ENCODE peak calls at places on chromosomes 16 and 17, in seven cellular contexts. L is left cardiac atrium, I is kidney tubule cell, D is mucosa of descending colon, W is NCI-H460, X is Calu3, C is tibial artery. E is an unnamed sample.

GRCh38 chr16:15572329-15573001 is 70.5 kb downstream of the MARF1 start:
- DNase-seq in L (no peak), I (no peak), D (no peak), W (no peak), X (no peak), C (no peak), E (peak)

GRCh38 chr17:81488276-81488860 is 24.2 kb downstream of the ACTG1 start:
- DNase-seq in L (peak), I (peak), D (peak), W (no peak), X (no peak), C (no peak), E (no peak)

GRCh38 chr16:85798901-85799496 is 345 bp downstream of the EMC8 start:
- DNase-seq in L (peak), I (peak), D (peak), W (no peak), X (peak), C (no peak), E (no peak)

GRCh38 chr16:1535391-1536291 is 2.2 kb downstream of the TMEM204 start:
- DNase-seq in L (peak), I (no peak), D (no peak), W (no peak), X (no peak), C (no peak), E (no peak)

GRCh38 chr16:88506723-88507122 is 53.6 kb downstream of the ZFPM1 start:
- DNase-seq in L (no peak), I (no peak), D (no peak), W (no peak), X (no peak), C (no peak), E (no peak)

GRCh38 chr17:2705888-2706795 is 5.4 kb downstream of the CLUH start:
- DNase-seq in L (peak), I (no peak), D (peak), W (no peak), X (no peak), C (no peak), E (no peak)

GRCh38 chr16:89038811-89039735 is 54.6 kb upstream of the ACSF3 start:
- DNase-seq in L (no peak), I (no peak), D (peak), W (no peak), X (no peak), C (no peak), E (no peak)

GRCh38 chr16:66740010-66740409 is 11.4 kb downstream of the DYNC1LI2 start:
- DNase-seq in L (no peak), I (peak), D (no peak), W (peak), X (no peak), C (no peak), E (no peak)

GRCh38 chr17:52604105-52604504 is 445.6 kb upstream of the CA10 start:
- DNase-seq in L (no peak), I (peak), D (no peak), W (no peak), X (no peak), C (no peak), E (no peak)

GRCh38 chr17:9240659-9241370 is 219.5 kb downstream of the NTN1 start:
- DNase-seq in L (peak), I (peak), D (peak), W (no peak), X (no peak), C (peak), E (no peak)

GRCh38 chr16:79751785-79752184 is 151.2 kb upstream of the MAF start:
- DNase-seq in L (peak), I (no peak), D (no peak), W (no peak), X (no peak), C (peak), E (no peak)

GRCh38 chr17:22266231-22266630 is 573.9 kb downstream of the KCNJ18 start:
- DNase-seq in L (no peak), I (no peak), D (no peak), W (no peak), X (no peak), C (no peak), E (no peak)

GRCh38 chr17:77492446-77493237 is 351.9 kb downstream of the SEC14L1 start:
- DNase-seq in L (no peak), I (no peak), D (peak), W (no peak), X (no peak), C (no peak), E (no peak)

GRCh38 chr17:42101513-42102292 is 3.4 kb upstream of the ZNF385C start:
- DNase-seq in L (peak), I (peak), D (peak), W (peak), X (peak), C (peak), E (peak)

GRCh38 chr17:55175788-55176425 is 88.9 kb upstream of the HLF start:
- DNase-seq in L (no peak), I (no peak), D (no peak), W (no peak), X (no peak), C (no peak), E (no peak)

GRCh38 chr16:25707982-25708583 is 16.3 kb downstream of the HS3ST4 start:
- DNase-seq in L (no peak), I (peak), D (no peak), W (peak), X (peak), C (no peak), E (no peak)

GRCh38 chr16:30472328-30472942 is at the start of gene ITGAL:
- DNase-seq in L (peak), I (no peak), D (peak), W (no peak), X (no peak), C (peak), E (no peak)

GRCh38 chr16:10938321-10938720 is 3.9 kb downstream of the DEXI start:
- DNase-seq in L (no peak), I (no peak), D (no peak), W (no peak), X (no peak), C (no peak), E (no peak)

GRCh38 chr17:19614900-19615299 is 33.7 kb upstream of the ALDH3A2 start:
- DNase-seq in L (no peak), I (no peak), D (no peak), W (no peak), X (no peak), C (no peak), E (no peak)

GRCh38 chr16:23145186-23145585 is 4.1 kb downstream of the USP31 start:
- DNase-seq in L (no peak), I (peak), D (no peak), W (no peak), X (no peak), C (no peak), E (no peak)

GRCh38 chr17:81282141-81282540 is 13.0 kb downstream of the SLC38A10 start:
- DNase-seq in L (no peak), I (no peak), D (no peak), W (no peak), X (no peak), C (no peak), E (no peak)

GRCh38 chr16:27718136-27718766 is 168.3 kb downstream of the KATNIP start:
- DNase-seq in L (no peak), I (peak), D (no peak), W (no peak), X (no peak), C (no peak), E (no peak)

GRCh38 chr17:37107406-37108083 is 158.8 kb downstream of the AATF start:
- DNase-seq in L (peak), I (no peak), D (no peak), W (no peak), X (no peak), C (no peak), E (no peak)

GRCh38 chr17:80028030-80028429 is 7.6 kb downstream of the TBC1D16 start:
- DNase-seq in L (no peak), I (no peak), D (peak), W (no peak), X (no peak), C (no peak), E (no peak)

GRCh38 chr17:50204431-50204830 is 3.0 kb upstream of the COL1A1 start:
- DNase-seq in L (no peak), I (no peak), D (no peak), W (no peak), X (no peak), C (peak), E (no peak)

GRCh38 chr17:76841776-76842405 is 26.3 kb upstream of the MGAT5B start:
- DNase-seq in L (no peak), I (no peak), D (no peak), W (no peak), X (no peak), C (no peak), E (no peak)

GRCh38 chr17:56597495-56597990 is 4.0 kb downstream of the NOG start:
- DNase-seq in L (peak), I (peak), D (no peak), W (no peak), X (peak), C (no peak), E (no peak)

GRCh38 chr16:86261379-86261778 is 248.9 kb upstream of the FOXF1 start:
- DNase-seq in L (no peak), I (no peak), D (no peak), W (peak), X (peak), C (no peak), E (no peak)

GRCh38 chr17:80643700-80644099 is 99.1 kb downstream of the RPTOR start:
- DNase-seq in L (no peak), I (no peak), D (no peak), W (no peak), X (no peak), C (no peak), E (no peak)

GRCh38 chr16:2331199-2331931 is 9.2 kb downstream of the ABCA3 start:
- DNase-seq in L (no peak), I (no peak), D (no peak), W (no peak), X (no peak), C (no peak), E (no peak)